ENCODE peak calls at places on chromosomes 4 and X, in four cellular contexts. One of them, this sample, is unnamed.

GRCh38 chr4:157992038-157992706 is 180.7 kb downstream of the GASK1B start:
- DNase-seq in tibial nerve: peak; percentile 92
- DNase-seq in foreskin keratinocyte: peak; percentile 48
- DNase-seq in suprapubic skin: no peak
- DNase-seq in this sample: no peak

GRCh38 chrX:38985375-38985774 is 184.1 kb downstream of the MID1IP1 start:
- DNase-seq in foreskin keratinocyte: no peak
- DNase-seq in tibial nerve: no peak
- DNase-seq in suprapubic skin: no peak
- DNase-seq in this sample: no peak

GRCh38 chr4:161522031-161522430 is 641.8 kb downstream of the FSTL5 start:
- DNase-seq in tibial nerve: no peak
- DNase-seq in foreskin keratinocyte: no peak
- DNase-seq in suprapubic skin: no peak
- DNase-seq in this sample: no peak

GRCh38 chrX:10634681-10635161 is 14.3 kb upstream of the MID1 start:
- DNase-seq in tibial nerve: no peak
- DNase-seq in suprapubic skin: no peak
- DNase-seq in foreskin keratinocyte: peak; percentile 98
- DNase-seq in this sample: no peak

GRCh38 chr4:27568952-27569319 is 708.3 kb downstream of the STIM2 start:
- DNase-seq in foreskin keratinocyte: no peak
- DNase-seq in tibial nerve: no peak
- DNase-seq in suprapubic skin: no peak
- DNase-seq in this sample: no peak

GRCh38 chr4:24772061-24772705 is 23.2 kb upstream of the SOD3 start:
- DNase-seq in suprapubic skin: no peak
- DNase-seq in foreskin keratinocyte: no peak
- DNase-seq in tibial nerve: no peak
- DNase-seq in this sample: no peak

GRCh38 chr4:147103403-147103946 is 157.8 kb upstream of the TTC29 start:
- DNase-seq in foreskin keratinocyte: peak; percentile 76
- DNase-seq in tibial nerve: peak; percentile 67
- DNase-seq in suprapubic skin: peak; percentile 79
- DNase-seq in this sample: no peak

GRCh38 chr4:101695176-101695575 is 95.4 kb upstream of the BANK1 start:
- DNase-seq in tibial nerve: no peak
- DNase-seq in suprapubic skin: no peak
- DNase-seq in foreskin keratinocyte: peak; percentile 48
- DNase-seq in this sample: no peak

GRCh38 chrX:11908371-11908770 is 150.3 kb downstream of the MSL3 start:
- DNase-seq in foreskin keratinocyte: peak; percentile 13
- DNase-seq in tibial nerve: no peak
- DNase-seq in suprapubic skin: no peak
- DNase-seq in this sample: no peak

GRCh38 chrX:11792461-11793421 is 34.7 kb downstream of the MSL3 start:
- DNase-seq in suprapubic skin: no peak
- DNase-seq in tibial nerve: no peak
- DNase-seq in foreskin keratinocyte: no peak
- DNase-seq in this sample: no peak

GRCh38 chr4:93480452-93480851 is 348.1 kb upstream of the ATOH1 start:
- DNase-seq in tibial nerve: no peak
- DNase-seq in foreskin keratinocyte: peak; percentile 58
- DNase-seq in suprapubic skin: no peak
- DNase-seq in this sample: no peak

GRCh38 chr4:93478805-93479204 is 349.7 kb upstream of the ATOH1 start:
- DNase-seq in foreskin keratinocyte: no peak
- DNase-seq in tibial nerve: no peak
- DNase-seq in suprapubic skin: no peak
- DNase-seq in this sample: no peak

GRCh38 chr4:93475730-93476129 is 352.8 kb upstream of the ATOH1 start:
- DNase-seq in suprapubic skin: no peak
- DNase-seq in tibial nerve: no peak
- DNase-seq in foreskin keratinocyte: peak; percentile 22
- DNase-seq in this sample: no peak
- H3K27me3 ChIP-seq in suprapubic skin: no peaks in the 10 kb centered on the region
- H3K27me3 ChIP-seq in tibial nerve: no peaks in the 10 kb centered on the region
- H3K27me3 ChIP-seq in foreskin keratinocyte: no peaks in the 10 kb centered on the region
- H3K27me3 ChIP-seq in this sample: no peaks in the 10 kb centered on the region

GRCh38 chr4:152462715-152463114 is 73.2 kb downstream of the FBXW7 start:
- DNase-seq in foreskin keratinocyte: no peak
- DNase-seq in tibial nerve: no peak
- DNase-seq in suprapubic skin: no peak
- DNase-seq in this sample: no peak
- H3K4me1 ChIP-seq in foreskin keratinocyte: peaks cover 9% of the 10 kb centered on the region
- H3K4me1 ChIP-seq in tibial nerve: peaks cover 25% of the 10 kb centered on the region
- H3K4me1 ChIP-seq in suprapubic skin: peaks cover 13% of the 10 kb centered on the region
- H3K4me1 ChIP-seq in this sample: peaks cover 16% of the 10 kb centered on the region

DNA sequence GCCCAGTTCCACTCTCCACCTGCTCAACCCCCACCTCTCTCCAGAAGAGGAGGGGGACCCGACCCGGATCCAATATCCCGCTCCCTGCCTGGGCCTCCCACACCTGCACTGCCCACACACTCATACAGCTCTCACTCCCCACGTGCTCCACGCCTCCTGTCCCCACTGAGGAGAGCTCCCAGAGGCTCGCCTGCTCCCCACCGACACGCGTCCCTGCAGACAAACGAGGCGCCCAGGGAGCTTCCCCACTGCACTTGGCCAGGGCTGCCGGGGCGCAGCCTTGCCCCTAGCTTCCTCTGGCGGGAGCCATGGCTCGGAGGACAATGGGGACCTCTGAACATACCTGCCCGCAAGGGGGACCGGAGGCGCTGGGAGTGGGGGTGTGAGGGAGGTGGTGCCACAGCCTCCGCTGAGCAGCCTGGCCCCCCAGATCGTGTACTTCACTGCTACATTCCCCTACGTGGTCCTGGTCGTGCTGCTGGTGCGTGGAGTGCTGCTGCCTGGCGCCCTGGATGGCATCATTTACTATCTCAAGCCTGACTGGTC is 5.0 kb downstream of the SLC6A8 start:
- DNase-seq in foreskin keratinocyte: no peak
- DNase-seq in suprapubic skin: no peak
- DNase-seq in tibial nerve: no peak
- DNase-seq in this sample: no peak
- H3K27ac ChIP-seq in foreskin keratinocyte: no peak overlapping the region
- H3K27ac ChIP-seq in suprapubic skin: no peak overlapping the region
- H3K27ac ChIP-seq in tibial nerve: no peak overlapping the region
- H3K27ac ChIP-seq in this sample: no peak overlapping the region

GRCh38 chrX:1119275-1119674 is 93.2 kb downstream of the CRLF2 start:
- DNase-seq in foreskin keratinocyte: no peak
- DNase-seq in tibial nerve: no peak
- DNase-seq in suprapubic skin: no peak
- DNase-seq in this sample: no peak
- H3K27me3 ChIP-seq in foreskin keratinocyte: no peaks in the 10 kb centered on the region
- H3K27me3 ChIP-seq in tibial nerve: peaks cover 10% of the 10 kb centered on the region
- H3K27me3 ChIP-seq in suprapubic skin: peaks cover 13% of the 10 kb centered on the region
- H3K27me3 ChIP-seq in this sample: no peaks in the 10 kb centered on the region

DNA sequence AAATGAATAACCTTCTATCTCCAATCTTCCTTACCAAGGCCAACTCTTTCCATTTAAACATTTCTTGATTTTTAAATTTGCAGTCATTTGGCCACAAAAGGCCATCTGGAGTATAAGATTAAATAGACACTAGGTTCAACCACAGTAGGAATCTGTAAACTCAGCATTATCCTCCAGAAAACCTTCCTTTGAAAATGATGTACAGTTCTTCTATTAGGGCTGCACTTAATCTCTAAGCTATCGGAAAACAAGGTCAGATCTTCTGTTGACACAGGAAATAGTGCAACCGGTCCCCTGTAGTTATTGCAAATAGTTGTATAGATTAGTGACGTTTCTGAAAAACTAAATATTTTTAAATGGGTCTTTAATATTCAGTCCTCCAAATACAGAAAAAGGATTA is 359.0 kb upstream of the ATOH1 start:
- DNase-seq in tibial nerve: no peak
- DNase-seq in foreskin keratinocyte: no peak
- DNase-seq in suprapubic skin: no peak
- DNase-seq in this sample: no peak
- H3K4me1 ChIP-seq in tibial nerve: no peaks in the 10 kb centered on the region
- H3K4me1 ChIP-seq in foreskin keratinocyte: no peaks in the 10 kb centered on the region
- H3K4me1 ChIP-seq in suprapubic skin: no peaks in the 10 kb centered on the region
- H3K4me1 ChIP-seq in this sample: no peaks in the 10 kb centered on the region

GRCh38 chr4:75919914-75920313 is 17.7 kb upstream of the PPEF2 start:
- DNase-seq in tibial nerve: no peak
- DNase-seq in foreskin keratinocyte: no peak
- DNase-seq in suprapubic skin: no peak
- DNase-seq in this sample: no peak

GRCh38 chr4:75921910-75922309 is 18.9 kb downstream of the NAAA start:
- DNase-seq in foreskin keratinocyte: no peak
- DNase-seq in tibial nerve: no peak
- DNase-seq in suprapubic skin: no peak
- DNase-seq in this sample: no peak

GRCh38 chr4:75912968-75913367 is 10.7 kb upstream of the PPEF2 start:
- DNase-seq in foreskin keratinocyte: no peak
- DNase-seq in suprapubic skin: no peak
- DNase-seq in tibial nerve: no peak
- DNase-seq in this sample: no peak

GRCh38 chr4:75920327-75920726 is 18.1 kb upstream of the PPEF2 start:
- DNase-seq in tibial nerve: no peak
- DNase-seq in suprapubic skin: no peak
- DNase-seq in foreskin keratinocyte: no peak
- DNase-seq in this sample: no peak

DNA sequence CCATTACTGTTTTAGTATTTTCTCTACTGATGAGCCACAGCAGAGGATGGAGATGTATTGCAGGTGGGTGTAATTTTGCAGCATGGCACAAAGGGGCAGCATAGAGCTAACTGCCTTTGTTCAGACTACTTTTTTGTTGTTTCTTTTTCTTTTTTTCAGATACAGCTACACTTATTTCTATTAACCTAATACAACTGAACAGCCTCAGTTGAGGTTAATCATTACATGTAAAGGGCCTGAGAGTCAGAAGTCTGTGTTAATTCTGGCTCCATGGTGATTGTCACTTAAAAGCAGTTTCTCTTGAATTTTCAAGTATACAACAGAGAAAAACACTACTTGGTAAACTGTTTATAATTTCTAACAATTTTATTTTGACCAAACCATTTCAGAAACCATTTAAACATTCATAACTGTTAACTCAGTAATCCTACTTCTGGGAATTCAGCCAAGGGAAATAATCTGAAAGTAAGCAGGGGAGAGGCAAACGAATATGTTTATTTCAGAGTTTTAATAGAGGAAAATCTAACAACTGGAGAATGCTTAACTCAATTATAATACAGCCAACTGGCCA is 13.9 kb upstream of the PPEF2 start:
- DNase-seq in foreskin keratinocyte: peak; percentile 33
- DNase-seq in tibial nerve: no peak
- DNase-seq in suprapubic skin: no peak
- DNase-seq in this sample: no peak
- H3K27ac ChIP-seq in foreskin keratinocyte: no peak overlapping the region
- H3K27ac ChIP-seq in tibial nerve: no peak overlapping the region
- H3K27ac ChIP-seq in suprapubic skin: no peak overlapping the region
- H3K27ac ChIP-seq in this sample: no peak overlapping the region

DNA sequence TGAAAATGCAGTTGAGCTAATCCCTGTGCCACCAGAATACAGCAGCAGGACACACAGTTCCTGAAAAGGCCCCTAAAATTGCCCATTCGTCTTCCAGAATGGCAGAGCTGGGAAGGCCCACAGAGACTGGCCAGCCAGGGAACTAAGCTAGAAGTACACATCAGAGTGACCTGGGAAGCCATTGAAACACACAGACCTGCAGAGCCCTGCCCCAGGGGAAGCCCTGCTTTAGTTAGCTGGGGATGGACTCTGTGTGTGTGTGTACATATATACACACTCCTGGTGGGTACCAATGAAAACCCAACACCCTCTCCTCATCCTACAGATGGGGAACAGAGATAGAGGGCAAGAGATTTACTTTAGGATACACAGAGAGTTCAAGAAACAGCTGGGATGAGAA is 227.7 kb downstream of the HS6ST2 start:
- DNase-seq in foreskin keratinocyte: no peak
- DNase-seq in suprapubic skin: no peak
- DNase-seq in tibial nerve: no peak
- DNase-seq in this sample: no peak
- H3K27me3 ChIP-seq in foreskin keratinocyte: no peaks in the 10 kb centered on the region
- H3K27me3 ChIP-seq in suprapubic skin: no peaks in the 10 kb centered on the region
- H3K27me3 ChIP-seq in tibial nerve: peaks cover 12% of the 10 kb centered on the region
- H3K27me3 ChIP-seq in this sample: no peaks in the 10 kb centered on the region

DNA sequence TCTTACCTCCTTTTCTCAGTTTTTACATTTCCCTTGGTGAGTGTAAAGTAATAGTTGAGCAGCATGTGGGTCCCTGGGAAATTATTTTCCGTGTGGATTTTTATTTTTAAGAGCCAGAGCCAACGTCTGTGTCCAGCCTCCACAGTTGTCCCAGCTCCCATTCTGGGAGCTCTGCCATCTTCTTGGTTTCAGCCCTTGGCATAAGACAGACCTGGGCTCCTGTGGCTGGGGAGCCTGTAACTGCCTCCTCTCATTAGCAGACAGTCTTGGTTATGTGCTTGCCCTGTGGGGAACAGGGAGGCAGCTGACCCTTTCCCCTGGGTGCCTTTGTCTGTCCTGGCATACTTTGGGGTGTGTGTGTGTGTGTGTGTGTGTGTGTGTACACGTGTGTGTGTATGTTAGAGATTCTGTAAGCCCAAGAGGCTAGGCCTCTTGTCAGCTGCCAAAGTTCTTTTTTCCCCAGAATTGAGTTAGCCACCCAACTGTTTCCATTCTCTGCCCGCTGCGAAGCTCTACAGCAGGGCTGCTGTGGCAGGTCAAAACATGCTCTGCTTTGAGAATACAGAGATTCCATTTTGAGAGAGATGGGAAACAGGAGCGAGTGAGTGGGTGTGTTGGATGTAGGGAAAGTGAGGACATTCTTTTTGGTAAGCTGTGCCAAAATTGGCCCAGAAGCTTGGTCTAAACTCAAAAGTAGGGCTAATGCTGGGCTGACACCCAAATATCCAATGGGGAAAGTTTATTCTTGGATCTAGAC is 140.7 kb downstream of the TMEM164 start:
- DNase-seq in tibial nerve: no peak
- DNase-seq in foreskin keratinocyte: peak; percentile 38
- DNase-seq in suprapubic skin: no peak
- DNase-seq in this sample: no peak
- H3K4me1 ChIP-seq in tibial nerve: no peaks in the 10 kb centered on the region
- H3K4me1 ChIP-seq in foreskin keratinocyte: peaks cover 26% of the 10 kb centered on the region
- H3K4me1 ChIP-seq in suprapubic skin: peaks cover 13% of the 10 kb centered on the region
- H3K4me1 ChIP-seq in this sample: no peaks in the 10 kb centered on the region

DNA sequence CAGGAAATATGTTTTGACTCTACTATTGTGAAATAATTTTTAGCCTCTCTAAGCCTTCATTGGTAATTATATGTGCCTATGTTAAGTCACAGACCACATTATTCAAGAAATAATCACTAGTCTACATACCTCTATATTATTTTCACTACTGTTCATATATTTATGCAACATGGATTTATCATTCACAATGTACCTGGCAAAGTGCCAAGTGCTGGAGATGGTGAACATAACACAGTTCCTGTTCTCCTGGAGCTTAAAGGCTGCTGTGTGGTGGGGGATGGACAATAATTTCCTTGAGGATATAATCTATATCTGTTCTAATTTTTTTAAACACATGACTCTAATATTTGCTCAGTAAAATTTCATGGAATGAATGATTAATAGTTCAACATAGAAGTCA is 527.7 kb upstream of the CXorf51A start:
- DNase-seq in suprapubic skin: no peak
- DNase-seq in tibial nerve: peak; percentile 4
- DNase-seq in foreskin keratinocyte: no peak
- DNase-seq in this sample: no peak
- H3K27ac ChIP-seq in suprapubic skin: no peak overlapping the region
- H3K27ac ChIP-seq in tibial nerve: no peak overlapping the region
- H3K27ac ChIP-seq in foreskin keratinocyte: no peak overlapping the region
- H3K27ac ChIP-seq in this sample: no peak overlapping the region

This sample was measured in effector memory CD4-positive, alpha-beta T cell.